ENCODE peak calls at places on chromosomes 1 and 21, in seven cellular contexts. One of them, this sample, is unnamed.

GRCh38 chr1:20448626-20449215 is 37.3 kb downstream of the CAMK2N1 start:
- DNase-seq in endothelial cell: no peak
- DNase-seq in NCI-H1436: no peak
- DNase-seq in COLO829: no peak
- DNase-seq in B cell: no peak
- DNase-seq in GM12892: no peak
- DNase-seq in right cardiac atrium: no peak
- DNase-seq in this sample: no peak

GRCh38 chr21:16388911-16389515 is 659.2 kb downstream of the USP25 start:
- DNase-seq in COLO829: no peak
- DNase-seq in endothelial cell: no peak
- DNase-seq in NCI-H1436: no peak
- DNase-seq in GM12892: no peak
- DNase-seq in right cardiac atrium: no peak
- DNase-seq in B cell: no peak
- DNase-seq in this sample: no peak

GRCh38 chr1:57124768-57125446 is 159.1 kb upstream of the C8B start:
- DNase-seq in GM12892: no peak
- DNase-seq in COLO829: peak
- DNase-seq in B cell: no peak
- DNase-seq in NCI-H1436: no peak
- DNase-seq in endothelial cell: no peak
- DNase-seq in right cardiac atrium: no peak
- DNase-seq in this sample: no peak

GRCh38 chr1:100448371-100448770 is 89.6 kb upstream of the GPR88 start:
- DNase-seq in endothelial cell: no peak
- DNase-seq in B cell: no peak
- DNase-seq in NCI-H1436: no peak
- DNase-seq in right cardiac atrium: no peak
- DNase-seq in GM12892: no peak
- DNase-seq in COLO829: no peak
- DNase-seq in this sample: no peak

GRCh38 chr1:27132624-27133023 is 22.3 kb downstream of the SLC9A1 start:
- DNase-seq in NCI-H1436: no peak
- DNase-seq in GM12892: no peak
- DNase-seq in right cardiac atrium: peak
- DNase-seq in endothelial cell: no peak
- DNase-seq in COLO829: no peak
- DNase-seq in B cell: no peak
- DNase-seq in this sample: no peak

GRCh38 chr1:53949023-53949611 is 3.0 kb downstream of the LRRC42 start:
- DNase-seq in B cell: peak
- DNase-seq in GM12892: no peak
- DNase-seq in NCI-H1436: peak
- DNase-seq in right cardiac atrium: no peak
- DNase-seq in COLO829: no peak
- DNase-seq in endothelial cell: peak
- DNase-seq in this sample: peak

GRCh38 chr21:37564341-37564923 is 197.9 kb downstream of the DYRK1A start:
- DNase-seq in NCI-H1436: peak
- DNase-seq in B cell: peak
- DNase-seq in GM12892: no peak
- DNase-seq in right cardiac atrium: peak
- DNase-seq in endothelial cell: peak
- DNase-seq in COLO829: peak
- DNase-seq in this sample: no peak

GRCh38 chr1:243748706-243749283 is 101.2 kb downstream of the AKT3 start:
- DNase-seq in COLO829: peak
- DNase-seq in NCI-H1436: peak
- DNase-seq in right cardiac atrium: no peak
- DNase-seq in B cell: peak
- DNase-seq in endothelial cell: no peak
- DNase-seq in GM12892: peak
- DNase-seq in this sample: peak

GRCh38 chr1:243605604-243606003 is 244.4 kb downstream of the AKT3 start:
- DNase-seq in NCI-H1436: no peak
- DNase-seq in B cell: no peak
- DNase-seq in right cardiac atrium: no peak
- DNase-seq in endothelial cell: no peak
- DNase-seq in COLO829: no peak
- DNase-seq in GM12892: no peak
- DNase-seq in this sample: no peak

GRCh38 chr1:48853006-48853405 is 76.3 kb upstream of the BEND5 start:
- DNase-seq in B cell: no peak
- DNase-seq in endothelial cell: no peak
- DNase-seq in GM12892: no peak
- DNase-seq in right cardiac atrium: no peak
- DNase-seq in COLO829: no peak
- DNase-seq in NCI-H1436: no peak
- DNase-seq in this sample: no peak

GRCh38 chr1:173149887-173150286 is 57.2 kb downstream of the TNFSF4 start:
- DNase-seq in GM12892: no peak
- DNase-seq in B cell: no peak
- DNase-seq in NCI-H1436: no peak
- DNase-seq in endothelial cell: no peak
- DNase-seq in right cardiac atrium: no peak
- DNase-seq in COLO829: no peak
- DNase-seq in this sample: no peak

GRCh38 chr1:114346480-114347029 is 164.4 kb downstream of the TRIM33 start:
- DNase-seq in NCI-H1436: peak
- DNase-seq in COLO829: peak
- DNase-seq in endothelial cell: peak
- DNase-seq in GM12892: peak
- DNase-seq in B cell: peak
- DNase-seq in right cardiac atrium: peak
- DNase-seq in this sample: peak

GRCh38 chr1:116737020-116737854 is 17.0 kb upstream of the CD2 start:
- DNase-seq in COLO829: peak
- DNase-seq in endothelial cell: peak
- DNase-seq in GM12892: peak
- DNase-seq in right cardiac atrium: peak
- DNase-seq in B cell: peak
- DNase-seq in NCI-H1436: peak
- DNase-seq in this sample: peak

GRCh38 chr1:246769306-246769705 is 45.1 kb downstream of the SCCPDH start:
- DNase-seq in right cardiac atrium: peak
- DNase-seq in NCI-H1436: no peak
- DNase-seq in B cell: no peak
- DNase-seq in GM12892: no peak
- DNase-seq in COLO829: no peak
- DNase-seq in endothelial cell: no peak
- DNase-seq in this sample: no peak

GRCh38 chr1:21901473-21901847 is 35.6 kb downstream of the HSPG2 start:
- DNase-seq in GM12892: no peak
- DNase-seq in endothelial cell: no peak
- DNase-seq in COLO829: no peak
- DNase-seq in right cardiac atrium: peak
- DNase-seq in B cell: no peak
- DNase-seq in NCI-H1436: no peak
- DNase-seq in this sample: no peak

GRCh38 chr1:35646043-35646442 is 4.7 kb upstream of the PSMB2 start:
- DNase-seq in B cell: no peak
- DNase-seq in GM12892: no peak
- DNase-seq in COLO829: no peak
- DNase-seq in endothelial cell: no peak
- DNase-seq in NCI-H1436: no peak
- DNase-seq in right cardiac atrium: no peak
- DNase-seq in this sample: no peak

GRCh38 chr1:235759336-235759735 is 107.4 kb downstream of the LYST start:
- DNase-seq in COLO829: no peak
- DNase-seq in NCI-H1436: no peak
- DNase-seq in right cardiac atrium: no peak
- DNase-seq in B cell: no peak
- DNase-seq in endothelial cell: no peak
- DNase-seq in GM12892: no peak
- DNase-seq in this sample: no peak

GRCh38 chr1:235325854-235326253 is 2.1 kb downstream of the ARID4B start:
- DNase-seq in COLO829: no peak
- DNase-seq in endothelial cell: no peak
- DNase-seq in right cardiac atrium: no peak
- DNase-seq in GM12892: no peak
- DNase-seq in NCI-H1436: no peak
- DNase-seq in B cell: no peak
- DNase-seq in this sample: no peak

GRCh38 chr21:25103500-25104207 is 503.6 kb downstream of the MRPL39 start:
- DNase-seq in COLO829: peak
- DNase-seq in right cardiac atrium: no peak
- DNase-seq in GM12892: no peak
- DNase-seq in endothelial cell: no peak
- DNase-seq in B cell: no peak
- DNase-seq in NCI-H1436: no peak
- DNase-seq in this sample: no peak

GRCh38 chr1:89545264-89546038 is 20.8 kb downstream of the LRRC8B start:
- DNase-seq in B cell: no peak
- DNase-seq in NCI-H1436: no peak
- DNase-seq in endothelial cell: no peak
- DNase-seq in right cardiac atrium: no peak
- DNase-seq in COLO829: peak
- DNase-seq in GM12892: no peak
- DNase-seq in this sample: no peak

GRCh38 chr21:42195378-42196031 is 23.4 kb upstream of the ABCG1 start:
- DNase-seq in COLO829: no peak
- DNase-seq in GM12892: no peak
- DNase-seq in endothelial cell: no peak
- DNase-seq in B cell: no peak
- DNase-seq in right cardiac atrium: no peak
- DNase-seq in NCI-H1436: no peak
- DNase-seq in this sample: peak

GRCh38 chr1:41328011-41328615 is 33.1 kb upstream of the FOXO6 start:
- DNase-seq in GM12892: no peak
- DNase-seq in right cardiac atrium: no peak
- DNase-seq in endothelial cell: no peak
- DNase-seq in B cell: no peak
- DNase-seq in NCI-H1436: no peak
- DNase-seq in COLO829: no peak
- DNase-seq in this sample: no peak

GRCh38 chr1:185652348-185652747 is 81.8 kb upstream of the HMCN1 start:
- DNase-seq in GM12892: no peak
- DNase-seq in endothelial cell: no peak
- DNase-seq in B cell: no peak
- DNase-seq in COLO829: no peak
- DNase-seq in NCI-H1436: no peak
- DNase-seq in right cardiac atrium: no peak
- DNase-seq in this sample: peak

GRCh38 chr1:227939791-227940771 is 7.7 kb downstream of the WNT9A start:
- DNase-seq in endothelial cell: no peak
- DNase-seq in NCI-H1436: no peak
- DNase-seq in B cell: no peak
- DNase-seq in GM12892: peak
- DNase-seq in COLO829: no peak
- DNase-seq in right cardiac atrium: peak
- DNase-seq in this sample: no peak

GRCh38 chr1:68378296-68379084 is 71.3 kb downstream of the RPE65 start:
- DNase-seq in NCI-H1436: no peak
- DNase-seq in endothelial cell: no peak
- DNase-seq in COLO829: peak
- DNase-seq in B cell: no peak
- DNase-seq in right cardiac atrium: no peak
- DNase-seq in GM12892: no peak
- DNase-seq in this sample: no peak